ENCODE peak calls at places on chromosomes 4 and X, in four cellular contexts. F, I, P and W are unnamed samples.

GRCh38 chr4:178966644-178967043 is 1524.4 kb upstream of the AGA start:
- DNase-seq in F (no peak), I (no peak), P (no peak), W (no peak)

GRCh38 chrX:132271330-132271729 is 52.1 kb upstream of the RAP2C start:
- DNase-seq in F (no peak), I (peak), P (no peak), W (peak)

GRCh38 chr4:168656055-168656660 is 159.3 kb downstream of the PALLD start:
- DNase-seq in F (no peak), I (peak), P (no peak), W (no peak)

GRCh38 chrX:19924285-19924684 is 36.9 kb upstream of the SH3KBP1 start:
- DNase-seq in F (no peak), I (peak), P (no peak), W (no peak)

GRCh38 chr4:151198748-151199147 is 78.2 kb upstream of the PRSS48 start:
- DNase-seq in F (no peak), I (peak), P (no peak), W (no peak)

GRCh38 chr4:70722199-70722791 is 531 bp downstream of the RUFY3 start:
- DNase-seq in F (no peak), I (peak), P (peak), W (peak)

GRCh38 chrX:74238771-74239170 is 65.2 kb upstream of the ZCCHC13 start:
- DNase-seq in F (no peak), I (no peak), P (no peak), W (no peak)

GRCh38 chrX:150982786-150983525 is at the start of gene HMGB3:
- DNase-seq in F (peak), I (peak), P (peak), W (peak)

GRCh38 chr4:73668806-73669205 is 48.6 kb upstream of the RASSF6 start:
- DNase-seq in F (no peak), I (peak), P (no peak), W (no peak)

GRCh38 chrX:69607616-69608015 is 8.3 kb upstream of the EDA start:
- DNase-seq in F (no peak), I (no peak), P (no peak), W (no peak)

GRCh38 chr4:67396008-67396407 is 149.3 kb downstream of the CENPC start:
- DNase-seq in F (no peak), I (no peak), P (no peak), W (no peak)

GRCh38 chrX:119753001-119753400 is 5.4 kb upstream of the SOWAHD start:
- DNase-seq in F (no peak), I (no peak), P (no peak), W (no peak)